ENCODE peak calls at places on chromosome 7, in five cellular contexts. B, T, S, U and A are unnamed samples.

GRCh38 chr7:100655908-100656674 is at the start of gene ACTL6B:
- DNase-seq in T (peak), S (peak), B (peak), U (peak), A (peak)

GRCh38 chr7:130912086-130912909 is 178.3 kb upstream of the KLF14 start:
- DNase-seq in U (no peak), T (no peak), S (no peak), B (no peak), A (no peak)

GRCh38 chr7:78514653-78515052 is 716.1 kb downstream of the PHTF2 start:
- DNase-seq in U (no peak), T (no peak), S (no peak), B (no peak), A (no peak)

GRCh38 chr7:39184387-39184786 is 206.7 kb downstream of the POU6F2 start:
- DNase-seq in T (peak), S (no peak), B (no peak), U (no peak), A (no peak)

GRCh38 chr7:143120696-143121405 is 11.0 kb upstream of the PIP start:
- DNase-seq in T (peak), U (no peak), S (no peak), B (no peak), A (no peak)

GRCh38 chr7:34844401-34844800 is 186.4 kb downstream of the NPSR1 start:
- DNase-seq in B (no peak), T (no peak), S (no peak), U (no peak), A (no peak)

GRCh38 chr7:78232806-78233205 is 434.2 kb downstream of the PHTF2 start:
- DNase-seq in B (no peak), S (no peak), T (no peak), U (no peak), A (no peak)

GRCh38 chr7:98212532-98213041 is 1.3 kb downstream of the BHLHA15 start:
- DNase-seq in U (no peak), B (no peak), S (peak), T (no peak), A (no peak)

GRCh38 chr7:105000927-105001336 is 13.1 kb upstream of the KMT2E start:
- DNase-seq in T (no peak), B (no peak), U (no peak), S (no peak), A (no peak)

GRCh38 chr7:898855-899681 is 22.7 kb downstream of the GET4 start:
- DNase-seq in U (no peak), T (no peak), S (no peak), B (no peak), A (no peak)

GRCh38 chr7:45407730-45408406 is 166.3 kb upstream of the ADCY1 start:
- DNase-seq in B (peak), T (no peak), S (peak), U (no peak), A (no peak)

GRCh38 chr7:76302299-76303056 is at the start of gene HSPB1:
- DNase-seq in S (peak), B (peak), U (no peak), T (peak), A (peak)

GRCh38 chr7:17844514-17845196 is 95.6 kb downstream of the SNX13 start:
- DNase-seq in B (no peak), S (no peak), T (no peak), U (no peak), A (no peak)

GRCh38 chr7:29771081-29771832 is 35.1 kb upstream of the WIPF3 start:
- DNase-seq in T (no peak), U (no peak), B (no peak), S (no peak), A (no peak)

GRCh38 chr7:155763721-155764431 is 48.4 kb downstream of the SHH start:
- DNase-seq in T (peak), S (no peak), B (peak), U (no peak), A (no peak)

GRCh38 chr7:98241674-98242241 is 10.3 kb downstream of the TECPR1 start:
- DNase-seq in U (no peak), T (no peak), S (no peak), B (no peak), A (no peak)

GRCh38 chr7:50304158-50304910 is at the start of gene IKZF1:
- DNase-seq in S (peak), T (peak), U (peak), B (peak), A (peak)

GRCh38 chr7:126040114-126041045 is 1110.8 kb upstream of the POT1 start:
- DNase-seq in B (no peak), U (no peak), T (no peak), S (peak), A (no peak)

GRCh38 chr7:94620703-94621118 is 35.2 kb downstream of the SGCE start:
- DNase-seq in S (no peak), T (peak), U (no peak), B (no peak), A (peak)

GRCh38 chr7:2260820-2261219 is 18.8 kb downstream of the NUDT1 start:
- DNase-seq in B (no peak), S (no peak), U (no peak), T (peak), A (no peak)

GRCh38 chr7:157389951-157390730 is 53.3 kb downstream of the DNAJB6 start:
- DNase-seq in S (no peak), U (no peak), T (no peak), B (no peak), A (no peak)

GRCh38 chr7:22885824-22886255 is 63.2 kb upstream of the TOMM7 start:
- DNase-seq in B (no peak), U (no peak), S (no peak), T (peak), A (no peak)

GRCh38 chr7:112071856-112072255 is 134.3 kb downstream of the DOCK4 start:
- DNase-seq in T (no peak), B (no peak), U (no peak), S (no peak), A (no peak)

GRCh38 chr7:45703373-45703821 is 129.2 kb downstream of the ADCY1 start:
- DNase-seq in S (no peak), B (no peak), T (no peak), U (no peak), A (no peak)

GRCh38 chr7:24517166-24517565 is 56.1 kb upstream of the PALS2 start:
- DNase-seq in S (no peak), B (no peak), U (no peak), T (no peak), A (no peak)

GRCh38 chr7:135253851-135254815 is 20.5 kb downstream of the STRA8 start:
- DNase-seq in S (no peak), T (peak), B (peak), U (no peak), A (peak)

GRCh38 chr7:158767707-158768106 is 61.6 kb downstream of the ESYT2 start:
- DNase-seq in B (no peak), T (no peak), S (no peak), U (no peak), A (no peak)

GRCh38 chr7:6640246-6640721 is 3.2 kb downstream of the ZNF316 start:
- DNase-seq in B (no peak), S (peak), T (peak), U (no peak), A (no peak)

GRCh38 chr7:29039747-29040569 is 81.8 kb upstream of the TRIL start:
- DNase-seq in T (no peak), U (no peak), S (no peak), B (no peak), A (no peak)

GRCh38 chr7:134901389-134902020 is 84.8 kb upstream of the AGBL3 start:
- DNase-seq in U (no peak), T (no peak), B (no peak), S (no peak), A (no peak)

GRCh38 chr7:152998440-152998839 is 238.9 kb downstream of the ACTR3B start:
- DNase-seq in B (no peak), S (no peak), U (no peak), T (no peak), A (no peak)

GRCh38 chr7:2661602-2662272 is 26.3 kb upstream of the AMZ1 start:
- DNase-seq in B (no peak), U (no peak), T (no peak), S (no peak), A (no peak)

GRCh38 chr7:155844526-155844925 is 32.3 kb upstream of the SHH start:
- DNase-seq in S (no peak), U (no peak), B (no peak), T (no peak), A (no peak)

GRCh38 chr7:5309146-5309545 is 26.4 kb downstream of the SLC29A4 start:
- DNase-seq in B (no peak), U (no peak), S (no peak), T (no peak), A (no peak)

GRCh38 chr7:102933763-102934162 is 21.0 kb downstream of the LRRC17 start:
- DNase-seq in S (peak), T (no peak), B (peak), U (no peak), A (no peak)

GRCh38 chr7:80133361-80134104 is 1.1 kb upstream of the GNAI1 start:
- DNase-seq in U (no peak), T (peak), B (peak), S (no peak), A (no peak)

GRCh38 chr7:80134105-80134535 is 511 bp upstream of the GNAI1 start:
- DNase-seq in U (no peak), B (no peak), S (no peak), T (no peak), A (no peak)

GRCh38 chr7:80135306-80136104 is 874 bp downstream of the GNAI1 start:
- DNase-seq in S (no peak), U (no peak), B (no peak), T (peak), A (peak)

GRCh38 chr7:80136276-80137045 is 1.8 kb downstream of the GNAI1 start:
- DNase-seq in B (no peak), S (no peak), U (no peak), T (peak), A (no peak)

DNA sequence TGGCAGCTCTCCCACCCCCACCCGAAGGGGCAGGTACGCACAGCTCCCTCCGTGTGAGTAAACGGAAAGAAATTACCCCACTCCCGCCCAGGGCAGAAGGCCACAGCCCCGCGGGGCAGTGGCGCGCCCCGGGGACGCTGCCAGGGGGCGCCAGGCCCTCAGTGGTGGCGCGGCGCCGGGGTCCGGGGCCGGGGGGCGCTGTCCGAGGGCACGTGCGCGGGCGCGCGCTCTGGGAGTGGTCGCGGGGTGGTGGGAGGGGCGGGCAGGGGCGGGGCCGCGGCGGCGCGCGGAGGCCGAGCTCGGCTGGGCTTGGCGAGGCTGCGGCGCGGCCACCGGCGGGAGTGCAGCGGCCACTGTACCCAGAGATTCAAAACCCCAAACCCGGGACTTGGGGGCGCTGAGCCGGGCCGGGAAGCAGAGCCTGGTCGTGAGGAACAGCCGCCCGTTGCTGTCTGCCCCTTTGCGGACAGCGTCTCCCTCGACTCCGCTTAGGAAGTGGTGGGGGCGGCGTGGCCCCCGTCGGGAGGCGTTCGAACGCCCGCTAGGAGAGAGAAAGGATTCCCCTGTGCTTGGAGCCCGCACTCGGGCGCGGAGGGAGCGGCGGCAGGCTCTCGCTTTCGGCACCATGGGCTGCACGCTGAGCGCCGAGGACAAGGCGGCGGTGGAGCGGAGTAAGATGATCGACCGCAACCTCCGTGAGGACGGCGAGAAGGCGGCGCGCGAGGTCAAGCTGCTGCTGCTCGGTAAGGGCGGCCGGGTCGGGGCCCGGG is at the start of gene GNAI1:
- DNase-seq in U (peak), S (peak), T (peak), B (peak), A (peak)
- TF ChIP-seq CTCF in U (peak), S (peak), T (peak), B (no peak), A (peak)

GRCh38 chr7:90312745-90313144 is 8.4 kb downstream of the FAM237B start:
- DNase-seq in S (no peak), T (peak), B (no peak), U (no peak), A (no peak)
- TF ChIP-seq CTCF in S (no peak), T (peak), B (no peak), U (no peak), A (no peak)

GRCh38 chr7:41010418-41010817 is 692.5 kb downstream of the INHBA start:
- DNase-seq in T (no peak), U (no peak), B (no peak), S (no peak), A (no peak)
- TF ChIP-seq CTCF in T (no peak), U (no peak), B (no peak), S (no peak), A (no peak)

GRCh38 chr7:87999261-87999660 is 65.2 kb downstream of the ADAM22 start:
- DNase-seq in T (no peak), S (no peak), U (no peak), B (no peak), A (no peak)

GRCh38 chr7:88001744-88002530 is 67.9 kb downstream of the ADAM22 start:
- DNase-seq in T (no peak), U (no peak), B (no peak), S (no peak), A (no peak)

GRCh38 chr7:88005191-88005590 is 71.1 kb downstream of the ADAM22 start:
- DNase-seq in B (no peak), T (no peak), S (no peak), U (no peak), A (no peak)

DNA sequence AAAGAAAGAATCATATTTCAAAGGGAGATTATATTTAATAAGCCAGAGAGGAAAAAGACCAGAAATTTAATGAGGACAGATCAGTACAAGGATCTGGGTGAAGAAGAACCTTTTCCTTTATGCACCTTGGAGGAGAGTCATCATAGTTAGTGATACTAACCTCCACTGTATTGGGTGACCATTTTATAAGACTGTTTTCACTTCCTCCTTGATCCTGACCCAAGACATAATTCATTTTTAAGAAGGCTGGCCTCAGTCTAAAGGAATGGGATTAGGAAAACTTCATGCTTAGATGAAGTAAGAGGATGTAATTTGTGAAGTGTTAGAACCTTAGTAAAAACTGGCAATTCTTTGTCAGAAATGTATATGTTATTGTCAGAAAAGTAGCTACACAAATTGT is 68.6 kb downstream of the ADAM22 start:
- DNase-seq in U (no peak), B (no peak), S (no peak), T (peak), A (no peak)
- TF ChIP-seq CTCF in U (no peak), B (no peak), S (no peak), T (no peak), A (no peak)

GRCh38 chr7:115851291-115851690 is 179.3 kb downstream of the TFEC start:
- DNase-seq in T (peak), U (no peak), S (no peak), B (no peak), A (no peak)
- TF ChIP-seq CTCF in T (peak), U (peak), S (peak), B (peak), A (peak)

DNA sequence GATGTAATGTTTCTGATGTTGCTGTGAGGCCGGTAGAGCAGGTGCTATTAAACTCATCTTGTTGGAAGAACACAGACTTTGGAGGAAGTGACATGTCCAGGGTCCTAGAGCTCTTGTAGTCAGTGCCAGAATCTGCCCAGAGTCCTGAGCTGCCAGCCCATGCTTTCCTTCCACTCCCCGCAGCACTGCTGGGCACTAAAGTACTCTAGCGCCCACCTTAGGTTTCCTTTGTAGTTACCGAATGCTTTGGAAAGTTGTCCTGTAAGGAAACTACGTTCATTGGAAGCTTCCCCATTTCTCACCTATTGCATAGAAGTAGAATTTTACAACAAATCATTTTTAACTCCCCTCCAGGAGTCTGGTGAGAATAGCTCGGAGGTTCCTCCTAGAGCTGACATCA is 11.0 kb downstream of the ZNF862 start:
- DNase-seq in T (no peak), S (no peak), B (no peak), U (no peak), A (no peak)
- TF ChIP-seq CTCF in T (no peak), S (no peak), B (no peak), U (no peak), A (no peak)

DNA sequence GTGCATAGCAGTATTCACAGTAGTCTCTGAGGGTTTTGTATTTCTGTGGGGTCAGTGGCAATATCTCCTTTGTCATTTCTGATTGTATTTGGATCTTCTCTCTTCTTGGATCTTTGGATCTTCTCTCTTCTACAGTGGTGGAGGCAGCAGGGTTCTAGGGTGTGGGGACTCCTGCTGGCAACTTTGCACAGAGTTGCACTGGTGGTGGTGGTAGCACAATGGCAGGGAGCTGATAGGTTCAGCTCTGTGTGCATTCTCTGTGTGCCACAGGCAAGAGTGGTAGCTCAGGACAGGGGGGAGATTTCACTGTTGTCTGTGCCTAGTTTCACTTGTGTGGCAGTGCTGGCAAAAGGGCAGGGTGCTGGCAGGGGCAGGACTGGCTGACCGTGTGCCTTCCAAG is 35.1 kb upstream of the PRSS37 start:
- DNase-seq in T (no peak), U (no peak), S (no peak), B (no peak), A (no peak)
- TF ChIP-seq CTCF in T (no peak), U (no peak), S (no peak), B (no peak), A (no peak)